ENCODE peak calls at places on chromosome 12, in four cellular contexts. J is foreskin fibroblast, S is neuronal stem cell, Q is AG10803. C is an unnamed sample.
A peak's percentile ranks its signal among the peaks of the same experiment; 100 is the strongest.

GRCh38 chr12:126926023-126926600 is 1340.9 kb upstream of the TMEM132C start:
- DNase-seq in J (no peak), S (no peak), Q (no peak), C (no peak)

GRCh38 chr12:48980389-48980952 is 2.3 kb downstream of the WNT1 start:
- DNase-seq in J (no peak), S (no peak), Q (no peak), C (no peak)

GRCh38 chr12:53752192-53752601 is 418 bp upstream of the CISTR start:
- DNase-seq in J (no peak), S (no peak), Q (no peak), C (no peak)

GRCh38 chr12:122006186-122006926 is 15.3 kb upstream of the BCL7A start:
- DNase-seq in J (no peak), S (no peak), Q (no peak), C (no peak)

GRCh38 chr12:24546661-24547060 is 402.2 kb downstream of the BCAT1 start:
- DNase-seq in J (no peak), S (no peak), Q (no peak), C (no peak)

GRCh38 chr12:90335561-90335960 is 619.4 kb downstream of the CCER1 start:
- DNase-seq in J (peak; percentile 55), S (no peak), Q (peak; percentile 79), C (peak; percentile 36)

GRCh38 chr12:94175763-94176660 is 27.6 kb downstream of the PLXNC1 start:
- DNase-seq in J (peak; percentile 29), S (no peak), Q (peak; percentile 20), C (no peak)

GRCh38 chr12:40723001-40723400 is 30.8 kb downstream of the CNTN1 start:
- DNase-seq in J (no peak), S (no peak), Q (no peak), C (no peak)

GRCh38 chr12:89947437-89948265 is 239.0 kb upstream of the ATP2B1 start:
- DNase-seq in J (peak; percentile 78), S (no peak), Q (peak; percentile 88), C (peak; percentile 83)

GRCh38 chr12:57772429-57773322 is at the start of gene EEF1AKMT3:
- DNase-seq in J (peak; percentile 51), S (no peak), Q (peak; percentile 41), C (peak; percentile 26)

GRCh38 chr12:26319511-26319910 is 124.1 kb downstream of the SSPN start:
- DNase-seq in J (peak; percentile 86), S (no peak), Q (peak; percentile 74), C (peak; percentile 71)

GRCh38 chr12:109197327-109197726 is 80.9 kb downstream of the ACACB start:
- DNase-seq in J (no peak), S (no peak), Q (no peak), C (no peak)

GRCh38 chr12:15892645-15893259 is 10.6 kb downstream of the STRAP start:
- DNase-seq in J (no peak), S (no peak), Q (no peak), C (no peak)

GRCh38 chr12:104154286-104154685 is 16.3 kb upstream of the NFYB start:
- DNase-seq in J (no peak), S (no peak), Q (no peak), C (no peak)

GRCh38 chr12:110317921-110318320 is 36.9 kb downstream of the ATP2A2 start:
- DNase-seq in J (no peak), S (no peak), Q (peak; percentile 63), C (peak; percentile 62)

GRCh38 chr12:62317017-62317416 is 56.8 kb downstream of the USP15 start:
- DNase-seq in J (no peak), S (no peak), Q (no peak), C (no peak)

GRCh38 chr12:57536597-57536942 is 10.4 kb downstream of the DCTN2 start:
- DNase-seq in J (no peak), S (no peak), Q (no peak), C (no peak)

GRCh38 chr12:12486661-12487240 is 75.9 kb downstream of the DUSP16 start:
- DNase-seq in J (no peak), S (no peak), Q (no peak), C (no peak)

GRCh38 chr12:4938900-4939299 is 29.2 kb downstream of the KCNA1 start:
- DNase-seq in J (no peak), S (no peak), Q (no peak), C (no peak)

GRCh38 chr12:45681469-45681868 is 48.0 kb upstream of the ARID2 start:
- DNase-seq in J (no peak), S (no peak), Q (no peak), C (no peak)

GRCh38 chr12:88360349-88360748 is 218.2 kb downstream of the TMTC3 start:
- DNase-seq in J (no peak), S (no peak), Q (no peak), C (no peak)

C was measured in stromal cell of bone marrow.